ENCODE peak calls at places on chromosomes 1 and 21, in four cellular contexts. A is CD8-positive, alpha-beta memory T cell; F is PC-3; Z is adrenal gland. N is an unnamed sample.

GRCh38 chr21:16285646-16286223 is 556.0 kb downstream of the USP25 start:
- DNase-seq in A (no peak), F (no peak), Z (no peak), N (no peak)

GRCh38 chr1:239543873-239544272 is 157.5 kb downstream of the CHRM3 start:
- DNase-seq in A (no peak), F (no peak), Z (no peak), N (no peak)

GRCh38 chr1:81304187-81304586 is 496.5 kb upstream of the ADGRL2 start:
- DNase-seq in A (no peak), F (peak), Z (no peak), N (no peak)

GRCh38 chr1:3076388-3076740 is 7.4 kb downstream of the PRDM16 start:
- DNase-seq in A (no peak), F (no peak), Z (no peak), N (no peak)

GRCh38 chr1:181077576-181078242 is 10.8 kb upstream of the IER5 start:
- DNase-seq in A (no peak), F (peak), Z (no peak), N (no peak)

GRCh38 chr1:17624540-17625256 is 85.2 kb downstream of the ARHGEF10L start:
- DNase-seq in A (no peak), F (peak), Z (peak), N (peak)

GRCh38 chr21:41370840-41371697 is 9.2 kb downstream of the MX2 start:
- DNase-seq in A (no peak), F (no peak), Z (no peak), N (no peak)

GRCh38 chr1:112325504-112325903 is 70.5 kb upstream of the CTTNBP2NL start:
- DNase-seq in A (no peak), F (no peak), Z (no peak), N (no peak)

GRCh38 chr1:81670286-81670685 is 130.4 kb upstream of the ADGRL2 start:
- DNase-seq in A (no peak), F (peak), Z (peak), N (peak)

GRCh38 chr1:234550341-234551031 is 59.5 kb downstream of the IRF2BP2 start:
- DNase-seq in A (no peak), F (no peak), Z (no peak), N (no peak)

GRCh38 chr1:231188768-231189167 is 26.9 kb downstream of the TRIM67 start:
- DNase-seq in A (no peak), F (no peak), Z (no peak), N (no peak)

GRCh38 chr1:83545450-83545849 is 453.5 kb downstream of the TTLL7 start:
- DNase-seq in A (no peak), F (peak), Z (no peak), N (no peak)

GRCh38 chr21:44925027-44925755 is 4.5 kb upstream of the ITGB2 start:
- DNase-seq in A (peak), F (peak), Z (no peak), N (no peak)

GRCh38 chr1:226656601-226657277 is 82.3 kb downstream of the ITPKB start:
- DNase-seq in A (peak), F (peak), Z (no peak), N (peak)

GRCh38 chr1:6365047-6365446 is 28.5 kb downstream of the ACOT7 start:
- DNase-seq in A (peak), F (peak), Z (no peak), N (no peak)

GRCh38 chr21:36860736-36861594 is 105.5 kb downstream of the HLCS start:
- DNase-seq in A (no peak), F (peak), Z (no peak), N (peak)
- H3K27ac ChIP-seq in A (no peak), F (peak), Z (no peak), N (peak)

DNA sequence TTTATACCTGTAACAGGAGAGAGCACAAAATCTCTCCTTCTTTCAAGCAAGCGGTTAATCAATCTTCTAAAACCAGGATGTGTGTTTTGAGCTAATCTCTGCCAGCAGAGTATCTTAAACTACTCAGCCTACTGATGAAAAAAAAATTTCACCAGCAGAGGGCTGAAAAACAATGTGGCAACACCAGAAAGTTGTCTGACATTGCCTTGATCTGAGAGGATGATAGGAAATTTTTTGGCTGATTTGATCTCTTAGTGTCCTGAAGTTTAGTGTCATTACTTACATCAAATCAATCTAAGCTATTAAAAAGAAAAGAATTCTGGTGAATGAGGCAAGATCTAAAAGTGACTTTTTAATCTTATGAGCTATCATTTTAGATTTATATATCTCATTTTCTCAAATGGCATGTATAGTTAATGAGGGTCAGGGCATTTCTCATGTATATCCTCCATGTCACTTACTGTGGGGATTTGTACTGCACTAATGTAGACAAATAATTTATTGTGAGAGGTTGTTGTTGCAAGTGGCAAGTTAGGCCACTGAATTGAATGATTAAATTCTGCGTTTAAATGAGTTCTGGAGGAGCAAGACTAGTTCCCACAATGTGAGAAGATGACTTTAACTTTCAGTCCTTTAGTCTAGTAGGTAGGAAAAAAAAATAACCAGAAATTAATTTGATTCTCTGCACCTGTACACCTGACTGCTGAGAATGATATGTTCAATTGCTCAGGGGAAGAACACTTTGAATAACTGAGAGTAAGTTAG is 10.8 kb downstream of the ADAMTS1 start:
- DNase-seq in A (no peak), F (peak), Z (no peak), N (no peak)
- H3K27ac ChIP-seq in A (no peak), F (peak), Z (no peak), N (peak)

DNA sequence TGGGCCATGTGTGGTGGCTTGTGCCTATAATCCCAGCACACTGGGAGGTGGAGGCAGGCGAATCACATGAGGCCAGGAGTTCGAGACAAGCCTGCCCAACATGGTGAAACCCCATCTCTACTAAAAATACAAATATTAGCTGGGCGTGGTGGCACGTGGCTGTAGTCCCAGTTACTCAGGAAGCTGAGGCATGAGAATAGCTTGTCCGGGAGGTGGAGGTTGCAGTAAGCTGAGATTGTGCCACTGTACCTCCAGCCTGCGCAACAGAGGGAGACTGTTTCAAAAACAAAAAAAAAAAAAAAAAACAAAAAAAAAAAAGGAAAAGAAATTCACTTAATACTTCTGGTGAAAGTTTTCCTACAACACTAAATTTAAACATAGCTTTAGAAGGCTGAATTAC is 35.4 kb downstream of the GTF2B start:
- DNase-seq in A (no peak), F (no peak), Z (no peak), N (no peak)
- H3K27ac ChIP-seq in A (no peak), F (no peak), Z (no peak), N (no peak)

GRCh38 chr21:21045538-21045937 is 47.3 kb downstream of the NCAM2 start:
- DNase-seq in A (no peak), F (no peak), Z (no peak), N (no peak)

GRCh38 chr21:21051109-21052055 is 53.2 kb downstream of the NCAM2 start:
- DNase-seq in A (no peak), F (no peak), Z (no peak), N (no peak)

DNA sequence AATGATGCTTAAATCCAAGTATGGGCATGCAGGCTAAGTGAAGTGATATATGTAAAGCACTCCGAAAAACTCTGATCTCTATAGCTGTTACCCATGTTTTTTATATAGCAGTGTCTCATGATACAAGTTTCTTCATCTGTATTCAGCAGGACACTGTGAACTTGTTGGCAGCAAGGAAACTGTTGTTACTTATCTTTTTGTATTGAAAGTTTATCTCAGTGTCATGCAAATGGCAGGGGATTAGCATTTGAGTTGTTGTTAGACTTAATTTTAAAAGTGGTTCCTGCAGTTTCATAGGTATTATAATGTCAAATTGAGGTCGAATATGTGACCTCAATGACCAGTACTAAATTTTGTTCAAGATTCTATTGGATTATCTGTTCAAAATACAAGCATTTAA is 47.9 kb downstream of the NCAM2 start:
- DNase-seq in A (no peak), F (no peak), Z (no peak), N (no peak)
- H3K27ac ChIP-seq in A (no peak), F (no peak), Z (no peak), N (no peak)

N was measured in epithelial cell of prostate.